ENCODE peak calls at places on chromosome 11, in five cellular contexts. Y, G, T, O and I are unnamed samples. For H3K27me3 and H3K9me3, the result is how much of the 10 kb centered on the place peaks cover.

GRCh38 chr11:65041206-65042035 is at the start of gene SAC3D1:
- DNase-seq in T (peak), O (no peak), Y (peak), G (peak), I (no peak)

GRCh38 chr11:131195801-131196517 is 174.5 kb upstream of the NTM start:
- DNase-seq in Y (peak), O (peak), G (no peak), T (peak), I (no peak)

GRCh38 chr11:50155508-50155907 is 122.8 kb downstream of the OR4C45 start:
- DNase-seq in T (no peak), O (no peak), Y (no peak), G (no peak), I (no peak)

GRCh38 chr11:6640036-6640984 is 15.3 kb downstream of the DCHS1 start:
- DNase-seq in G (no peak), O (no peak), Y (no peak), T (no peak), I (no peak)

GRCh38 chr11:47412152-47412746 is 3.9 kb downstream of the SLC39A13 start:
- DNase-seq in G (peak), T (peak), O (no peak), Y (peak), I (peak)

GRCh38 chr11:73997120-73997772 is 11.6 kb downstream of the UCP3 start:
- DNase-seq in O (no peak), T (no peak), G (no peak), Y (no peak), I (no peak)

GRCh38 chr11:110812334-110812733 is 100.1 kb upstream of the ARHGAP20 start:
- DNase-seq in G (no peak), T (no peak), Y (no peak), O (no peak), I (no peak)

GRCh38 chr11:6703247-6704063 is 20.3 kb upstream of the MRPL17 start:
- DNase-seq in T (peak), G (peak), O (peak), Y (peak), I (no peak)

GRCh38 chr11:33893711-33894401 is 2.0 kb upstream of the LMO2 start:
- DNase-seq in Y (no peak), O (no peak), G (no peak), T (no peak), I (peak)

GRCh38 chr11:72700026-72700610 is 25.9 kb upstream of the PDE2A start:
- DNase-seq in Y (peak), O (no peak), T (no peak), G (no peak), I (no peak)

GRCh38 chr11:74319139-74319538 is 7.7 kb upstream of the P4HA3 start:
- DNase-seq in G (no peak), O (no peak), Y (peak), T (no peak), I (no peak)

GRCh38 chr11:15765530-15765929 is 590.8 kb downstream of the SOX6 start:
- DNase-seq in O (no peak), G (no peak), T (no peak), Y (no peak), I (no peak)

GRCh38 chr11:65212226-65212801 is 30.6 kb downstream of the CAPN1 start:
- DNase-seq in O (no peak), Y (no peak), G (no peak), T (no peak), I (no peak)

DNA sequence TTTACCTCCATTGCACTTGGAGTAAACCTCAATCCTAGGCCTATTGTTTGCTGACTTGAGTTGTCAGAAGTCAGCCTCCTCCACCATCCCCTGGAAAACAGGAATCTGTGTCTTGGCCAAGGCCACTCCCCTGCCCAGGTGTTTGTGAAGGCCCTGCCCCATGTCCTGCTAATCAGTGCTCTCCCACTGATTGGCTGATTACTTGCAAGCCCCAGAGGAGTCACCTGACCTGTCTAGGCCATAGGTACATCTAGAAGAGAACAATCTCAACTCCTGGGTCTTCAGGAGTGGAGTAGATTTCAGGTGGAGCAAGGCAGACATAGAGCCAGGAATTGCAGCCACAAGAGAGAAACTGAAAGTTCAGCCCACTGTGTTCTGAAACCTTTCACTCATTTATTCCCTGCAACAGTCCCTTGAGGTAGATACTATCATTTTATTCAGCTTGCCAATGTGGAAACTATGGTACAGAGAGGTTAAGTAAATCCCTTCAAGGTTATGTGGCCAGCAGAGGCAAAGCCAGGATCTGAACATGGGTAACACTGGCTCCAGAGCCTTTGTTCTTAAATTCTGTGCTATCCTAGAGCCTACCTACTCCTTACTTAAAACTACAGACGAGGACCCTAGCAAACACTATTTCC is 10.4 kb downstream of the OAF start:
- DNase-seq in G (no peak), Y (no peak), O (no peak), T (peak), I (no peak)
- H3K27ac ChIP-seq in G (no peak), Y (no peak), O (peak), T (peak), I (no peak)

GRCh38 chr11:32420937-32421532 is 14.3 kb downstream of the WT1 start:
- DNase-seq in Y (no peak), O (no peak), G (no peak), T (no peak), I (peak)

GRCh38 chr11:32422545-32422944 is 12.8 kb downstream of the WT1 start:
- DNase-seq in O (no peak), Y (no peak), T (no peak), G (no peak), I (no peak)

GRCh38 chr11:32420139-32420538 is 15.2 kb downstream of the WT1 start:
- DNase-seq in T (no peak), O (no peak), G (no peak), Y (no peak), I (no peak)

GRCh38 chr11:32418836-32419235 is 16.5 kb downstream of the WT1 start:
- DNase-seq in Y (no peak), G (no peak), O (no peak), T (no peak), I (no peak)

GRCh38 chr11:32421992-32422391 is 13.3 kb downstream of the WT1 start:
- DNase-seq in Y (no peak), O (no peak), T (no peak), G (no peak), I (no peak)
- H3K27me3 ChIP-seq in Y (under half), O (under half), T (half or more), G (under half), I (under half)

GRCh38 chr11:40027737-40028136 is 1431.7 kb downstream of the LRRC4C start:
- DNase-seq in Y (no peak), O (no peak), G (no peak), T (no peak), I (no peak)
- H3K9me3 ChIP-seq in Y (under half), O (under half), G (under half), T (under half), I (under half)

DNA sequence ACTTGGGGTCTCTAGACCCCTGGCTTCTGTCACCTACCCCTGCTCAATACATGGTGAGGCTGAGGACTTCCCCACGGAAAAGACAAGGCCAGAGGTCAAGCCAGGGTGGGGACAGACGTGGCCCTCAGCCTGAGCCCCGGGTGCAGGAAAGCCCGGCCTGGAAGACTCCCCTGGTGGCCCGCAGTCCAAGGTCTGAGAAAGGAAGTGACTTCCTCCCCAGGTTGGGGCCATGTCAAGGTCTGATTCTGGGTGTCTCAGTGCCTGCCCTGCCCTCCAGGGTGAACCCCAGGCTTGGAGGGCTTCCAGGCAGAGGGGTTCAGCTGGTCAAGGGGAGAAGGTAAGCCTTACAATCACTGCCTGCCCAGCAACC is 3.9 kb downstream of the CTSD start:
- DNase-seq in O (no peak), G (no peak), T (no peak), Y (no peak), I (no peak)
- H3K27ac ChIP-seq in O (no peak), G (peak), T (peak), Y (no peak), I (no peak)

DNA sequence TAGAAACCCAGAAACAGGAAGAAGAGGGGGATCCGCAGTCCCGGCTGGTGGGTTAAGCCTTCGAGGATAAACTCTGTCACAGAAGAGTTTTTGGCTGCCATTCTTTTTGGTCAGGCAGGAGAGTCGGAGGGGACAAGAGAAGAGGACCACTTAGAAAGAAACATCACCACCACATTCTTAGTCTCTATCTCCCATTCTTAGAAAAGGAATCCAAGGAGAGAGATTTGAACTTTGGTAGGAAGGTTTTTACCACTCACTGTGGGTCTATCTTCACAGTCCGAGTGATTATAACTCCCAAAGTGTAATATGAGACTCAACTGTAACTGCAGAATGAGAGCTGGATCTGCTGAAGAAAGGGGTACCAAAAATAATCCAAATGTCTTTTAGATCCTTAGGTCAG is at the start of gene OR8B12:
- DNase-seq in O (no peak), T (no peak), Y (no peak), G (no peak), I (no peak)
- H3K27me3 ChIP-seq in O (under half), T (under half), Y (under half), G (under half), I (under half)

DNA sequence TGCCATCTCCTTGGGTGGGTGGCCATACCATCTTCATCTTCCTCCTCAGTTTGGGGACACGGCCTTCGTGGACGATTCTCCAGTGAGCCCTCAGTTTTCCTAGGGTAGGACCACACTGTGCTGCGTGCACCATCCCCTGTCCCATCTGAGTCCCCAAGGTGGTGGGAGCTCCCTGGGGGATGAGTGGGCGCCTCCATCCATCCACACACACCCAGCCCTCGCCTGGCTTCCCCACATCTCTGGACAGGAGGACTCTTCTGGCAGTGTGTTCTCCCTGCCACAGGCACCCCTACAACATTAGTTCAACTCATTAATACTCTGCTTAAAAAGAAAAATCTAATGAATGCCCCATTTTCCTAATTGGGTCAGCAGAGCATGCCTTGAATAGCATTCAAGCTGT is 408.5 kb downstream of the SHANK2 start:
- DNase-seq in T (no peak), O (no peak), G (no peak), Y (no peak), I (no peak)
- H3K9me3 ChIP-seq in T (under half), O (under half), G (under half), Y (under half), I (under half)

DNA sequence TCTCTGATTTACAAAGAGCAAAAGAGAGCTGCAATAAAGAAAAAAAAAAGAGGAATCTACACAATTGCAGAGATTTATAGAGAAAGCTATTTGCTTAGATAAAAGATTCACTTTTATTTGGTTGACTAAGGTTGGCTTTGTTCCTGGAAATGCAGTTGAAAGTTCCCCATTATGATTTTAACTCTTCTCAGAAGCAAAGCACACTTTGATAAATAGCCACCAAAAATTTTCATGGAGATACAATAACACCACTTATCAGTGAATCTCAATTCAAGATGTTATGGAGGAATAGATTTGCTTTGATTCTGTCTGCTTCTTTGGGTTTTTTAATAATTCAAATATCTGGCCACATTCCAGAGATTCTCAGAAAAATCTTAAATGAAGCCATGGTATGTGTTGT is 88.5 kb upstream of the ANO3 start:
- DNase-seq in G (no peak), T (no peak), O (no peak), Y (peak), I (no peak)
- H3K27ac ChIP-seq in G (no peak), T (no peak), O (peak), Y (no peak), I (no peak)

GRCh38 chr11:36361472-36361871 is 65.4 kb downstream of the PRR5L start:
- DNase-seq in Y (no peak), T (no peak), G (no peak), O (no peak), I (no peak)
- H3K27me3 ChIP-seq in Y (under half), T (under half), G (under half), O (under half), I (under half)

GRCh38 chr11:90646266-90646665 is 423.4 kb upstream of the CHORDC1 start:
- DNase-seq in G (no peak), Y (no peak), T (no peak), O (no peak), I (no peak)
- H3K9me3 ChIP-seq in G (under half), Y (under half), T (under half), O (under half), I (under half)